ENCODE peak calls at places on chromosome 14, in nine cellular contexts. One of them, this sample, is unnamed.

GRCh38 chr14:81440041-81440440 is 39.9 kb upstream of the STON2 start:
- DNase-seq in astrocyte of the spinal cord: no peak
- DNase-seq in stimulated activated CD4-positive, alpha-beta T cell treated with anti-CD3 and anti-CD28 coated beads, Interleukin-4, amount 100 ng/mL, for 48 hours: no peak
- DNase-seq in OCI-LY7: no peak
- DNase-seq in pons: no peak
- DNase-seq in GM23248: no peak
- DNase-seq in MCF 10A: no peak
- DNase-seq in HTR-8/SVneo: no peak
- DNase-seq in activated CD4-positive, alpha-beta T cell treated with anti-CD3 and anti-CD28 coated beads, Interleukin-2, amount 50 U/mL, for 1 hour: no peak
- DNase-seq in this sample: no peak

GRCh38 chr14:43894534-43894933 is 612.5 kb downstream of the FSCB start:
- DNase-seq in astrocyte of the spinal cord: no peak
- DNase-seq in stimulated activated CD4-positive, alpha-beta T cell treated with anti-CD3 and anti-CD28 coated beads, Interleukin-4, amount 100 ng/mL, for 48 hours: no peak
- DNase-seq in OCI-LY7: peak
- DNase-seq in pons: no peak
- DNase-seq in GM23248: peak
- DNase-seq in MCF 10A: no peak
- DNase-seq in HTR-8/SVneo: no peak
- DNase-seq in activated CD4-positive, alpha-beta T cell treated with anti-CD3 and anti-CD28 coated beads, Interleukin-2, amount 50 U/mL, for 1 hour: no peak
- DNase-seq in this sample: no peak

GRCh38 chr14:72519543-72519942 is 374.4 kb downstream of the DPF3 start:
- DNase-seq in astrocyte of the spinal cord: no peak
- DNase-seq in stimulated activated CD4-positive, alpha-beta T cell treated with anti-CD3 and anti-CD28 coated beads, Interleukin-4, amount 100 ng/mL, for 48 hours: peak
- DNase-seq in OCI-LY7: no peak
- DNase-seq in pons: no peak
- DNase-seq in GM23248: no peak
- DNase-seq in MCF 10A: no peak
- DNase-seq in HTR-8/SVneo: no peak
- DNase-seq in activated CD4-positive, alpha-beta T cell treated with anti-CD3 and anti-CD28 coated beads, Interleukin-2, amount 50 U/mL, for 1 hour: no peak
- DNase-seq in this sample: no peak

GRCh38 chr14:72521045-72521444 is 372.9 kb downstream of the DPF3 start:
- DNase-seq in astrocyte of the spinal cord: no peak
- DNase-seq in stimulated activated CD4-positive, alpha-beta T cell treated with anti-CD3 and anti-CD28 coated beads, Interleukin-4, amount 100 ng/mL, for 48 hours: no peak
- DNase-seq in OCI-LY7: no peak
- DNase-seq in pons: no peak
- DNase-seq in GM23248: no peak
- DNase-seq in MCF 10A: no peak
- DNase-seq in HTR-8/SVneo: no peak
- DNase-seq in activated CD4-positive, alpha-beta T cell treated with anti-CD3 and anti-CD28 coated beads, Interleukin-2, amount 50 U/mL, for 1 hour: no peak
- DNase-seq in this sample: no peak

GRCh38 chr14:90559811-90560492 is 163.1 kb downstream of the CALM1 start:
- DNase-seq in astrocyte of the spinal cord: no peak
- DNase-seq in stimulated activated CD4-positive, alpha-beta T cell treated with anti-CD3 and anti-CD28 coated beads, Interleukin-4, amount 100 ng/mL, for 48 hours: no peak
- DNase-seq in OCI-LY7: no peak
- DNase-seq in pons: no peak
- DNase-seq in GM23248: no peak
- DNase-seq in MCF 10A: no peak
- DNase-seq in HTR-8/SVneo: no peak
- DNase-seq in activated CD4-positive, alpha-beta T cell treated with anti-CD3 and anti-CD28 coated beads, Interleukin-2, amount 50 U/mL, for 1 hour: no peak
- DNase-seq in this sample: no peak

GRCh38 chr14:44820230-44820964 is 141.3 kb downstream of the KLHL28 start:
- DNase-seq in astrocyte of the spinal cord: no peak
- DNase-seq in stimulated activated CD4-positive, alpha-beta T cell treated with anti-CD3 and anti-CD28 coated beads, Interleukin-4, amount 100 ng/mL, for 48 hours: no peak
- DNase-seq in OCI-LY7: no peak
- DNase-seq in pons: no peak
- DNase-seq in GM23248: no peak
- DNase-seq in MCF 10A: no peak
- DNase-seq in HTR-8/SVneo: no peak
- DNase-seq in activated CD4-positive, alpha-beta T cell treated with anti-CD3 and anti-CD28 coated beads, Interleukin-2, amount 50 U/mL, for 1 hour: no peak
- DNase-seq in this sample: no peak

GRCh38 chr14:95362180-95362494 is 42.4 kb upstream of the CLMN start:
- DNase-seq in astrocyte of the spinal cord: no peak
- DNase-seq in stimulated activated CD4-positive, alpha-beta T cell treated with anti-CD3 and anti-CD28 coated beads, Interleukin-4, amount 100 ng/mL, for 48 hours: no peak
- DNase-seq in OCI-LY7: no peak
- DNase-seq in pons: no peak
- DNase-seq in GM23248: no peak
- DNase-seq in MCF 10A: no peak
- DNase-seq in HTR-8/SVneo: no peak
- DNase-seq in activated CD4-positive, alpha-beta T cell treated with anti-CD3 and anti-CD28 coated beads, Interleukin-2, amount 50 U/mL, for 1 hour: no peak
- DNase-seq in this sample: no peak

GRCh38 chr14:61478971-61479473 is 157.6 kb downstream of the PRKCH start:
- DNase-seq in astrocyte of the spinal cord: no peak
- DNase-seq in stimulated activated CD4-positive, alpha-beta T cell treated with anti-CD3 and anti-CD28 coated beads, Interleukin-4, amount 100 ng/mL, for 48 hours: no peak
- DNase-seq in OCI-LY7: peak
- DNase-seq in pons: no peak
- DNase-seq in GM23248: no peak
- DNase-seq in MCF 10A: no peak
- DNase-seq in HTR-8/SVneo: no peak
- DNase-seq in activated CD4-positive, alpha-beta T cell treated with anti-CD3 and anti-CD28 coated beads, Interleukin-2, amount 50 U/mL, for 1 hour: no peak
- DNase-seq in this sample: no peak

GRCh38 chr14:61178226-61179060 is 102.7 kb downstream of the TMEM30B start:
- DNase-seq in astrocyte of the spinal cord: peak
- DNase-seq in stimulated activated CD4-positive, alpha-beta T cell treated with anti-CD3 and anti-CD28 coated beads, Interleukin-4, amount 100 ng/mL, for 48 hours: peak
- DNase-seq in OCI-LY7: no peak
- DNase-seq in pons: no peak
- DNase-seq in GM23248: peak
- DNase-seq in MCF 10A: peak
- DNase-seq in HTR-8/SVneo: peak
- DNase-seq in activated CD4-positive, alpha-beta T cell treated with anti-CD3 and anti-CD28 coated beads, Interleukin-2, amount 50 U/mL, for 1 hour: no peak
- DNase-seq in this sample: no peak

GRCh38 chr14:33363687-33364086 is 425.0 kb downstream of the NPAS3 start:
- DNase-seq in astrocyte of the spinal cord: peak
- DNase-seq in stimulated activated CD4-positive, alpha-beta T cell treated with anti-CD3 and anti-CD28 coated beads, Interleukin-4, amount 100 ng/mL, for 48 hours: no peak
- DNase-seq in OCI-LY7: no peak
- DNase-seq in pons: no peak
- DNase-seq in GM23248: peak
- DNase-seq in MCF 10A: no peak
- DNase-seq in HTR-8/SVneo: no peak
- DNase-seq in activated CD4-positive, alpha-beta T cell treated with anti-CD3 and anti-CD28 coated beads, Interleukin-2, amount 50 U/mL, for 1 hour: no peak
- DNase-seq in this sample: no peak

GRCh38 chr14:83909507-83909906 is 1620.4 kb upstream of the FLRT2 start:
- DNase-seq in astrocyte of the spinal cord: no peak
- DNase-seq in stimulated activated CD4-positive, alpha-beta T cell treated with anti-CD3 and anti-CD28 coated beads, Interleukin-4, amount 100 ng/mL, for 48 hours: no peak
- DNase-seq in OCI-LY7: no peak
- DNase-seq in pons: no peak
- DNase-seq in GM23248: no peak
- DNase-seq in MCF 10A: peak
- DNase-seq in HTR-8/SVneo: no peak
- DNase-seq in activated CD4-positive, alpha-beta T cell treated with anti-CD3 and anti-CD28 coated beads, Interleukin-2, amount 50 U/mL, for 1 hour: no peak
- DNase-seq in this sample: no peak

GRCh38 chr14:29930283-29930682 is 2.6 kb upstream of the PRKD1 start:
- DNase-seq in astrocyte of the spinal cord: peak
- DNase-seq in stimulated activated CD4-positive, alpha-beta T cell treated with anti-CD3 and anti-CD28 coated beads, Interleukin-4, amount 100 ng/mL, for 48 hours: no peak
- DNase-seq in OCI-LY7: no peak
- DNase-seq in pons: no peak
- DNase-seq in GM23248: peak
- DNase-seq in MCF 10A: peak
- DNase-seq in HTR-8/SVneo: peak
- DNase-seq in activated CD4-positive, alpha-beta T cell treated with anti-CD3 and anti-CD28 coated beads, Interleukin-2, amount 50 U/mL, for 1 hour: no peak
- DNase-seq in this sample: no peak

GRCh38 chr14:102731871-102732800 is 45.1 kb upstream of the TRAF3 start:
- DNase-seq in astrocyte of the spinal cord: no peak
- DNase-seq in stimulated activated CD4-positive, alpha-beta T cell treated with anti-CD3 and anti-CD28 coated beads, Interleukin-4, amount 100 ng/mL, for 48 hours: no peak
- DNase-seq in OCI-LY7: no peak
- DNase-seq in pons: no peak
- DNase-seq in GM23248: no peak
- DNase-seq in MCF 10A: no peak
- DNase-seq in HTR-8/SVneo: no peak
- DNase-seq in activated CD4-positive, alpha-beta T cell treated with anti-CD3 and anti-CD28 coated beads, Interleukin-2, amount 50 U/mL, for 1 hour: no peak
- DNase-seq in this sample: no peak

GRCh38 chr14:64195194-64195593 is 99.0 kb downstream of the ESR2 start:
- DNase-seq in astrocyte of the spinal cord: no peak
- DNase-seq in stimulated activated CD4-positive, alpha-beta T cell treated with anti-CD3 and anti-CD28 coated beads, Interleukin-4, amount 100 ng/mL, for 48 hours: no peak
- DNase-seq in OCI-LY7: peak
- DNase-seq in pons: no peak
- DNase-seq in GM23248: no peak
- DNase-seq in MCF 10A: no peak
- DNase-seq in HTR-8/SVneo: no peak
- DNase-seq in activated CD4-positive, alpha-beta T cell treated with anti-CD3 and anti-CD28 coated beads, Interleukin-2, amount 50 U/mL, for 1 hour: no peak
- DNase-seq in this sample: no peak

GRCh38 chr14:61601923-61602732 is 93.2 kb upstream of the HIF1A start:
- DNase-seq in astrocyte of the spinal cord: peak
- DNase-seq in stimulated activated CD4-positive, alpha-beta T cell treated with anti-CD3 and anti-CD28 coated beads, Interleukin-4, amount 100 ng/mL, for 48 hours: no peak
- DNase-seq in OCI-LY7: peak
- DNase-seq in pons: no peak
- DNase-seq in GM23248: no peak
- DNase-seq in MCF 10A: no peak
- DNase-seq in HTR-8/SVneo: no peak
- DNase-seq in activated CD4-positive, alpha-beta T cell treated with anti-CD3 and anti-CD28 coated beads, Interleukin-2, amount 50 U/mL, for 1 hour: no peak
- DNase-seq in this sample: no peak

GRCh38 chr14:100130471-100130870 is 29.0 kb downstream of the DEGS2 start:
- DNase-seq in astrocyte of the spinal cord: no peak
- DNase-seq in stimulated activated CD4-positive, alpha-beta T cell treated with anti-CD3 and anti-CD28 coated beads, Interleukin-4, amount 100 ng/mL, for 48 hours: no peak
- DNase-seq in OCI-LY7: no peak
- DNase-seq in pons: no peak
- DNase-seq in GM23248: no peak
- DNase-seq in MCF 10A: no peak
- DNase-seq in HTR-8/SVneo: no peak
- DNase-seq in activated CD4-positive, alpha-beta T cell treated with anti-CD3 and anti-CD28 coated beads, Interleukin-2, amount 50 U/mL, for 1 hour: no peak
- DNase-seq in this sample: no peak

GRCh38 chr14:36976571-36977023 is 195.8 kb downstream of the SLC25A21 start:
- DNase-seq in astrocyte of the spinal cord: peak
- DNase-seq in stimulated activated CD4-positive, alpha-beta T cell treated with anti-CD3 and anti-CD28 coated beads, Interleukin-4, amount 100 ng/mL, for 48 hours: no peak
- DNase-seq in OCI-LY7: no peak
- DNase-seq in pons: no peak
- DNase-seq in GM23248: peak
- DNase-seq in MCF 10A: peak
- DNase-seq in HTR-8/SVneo: no peak
- DNase-seq in activated CD4-positive, alpha-beta T cell treated with anti-CD3 and anti-CD28 coated beads, Interleukin-2, amount 50 U/mL, for 1 hour: no peak
- DNase-seq in this sample: no peak

GRCh38 chr14:88919502-88919901 is 95.1 kb downstream of the TTC8 start:
- DNase-seq in astrocyte of the spinal cord: no peak
- DNase-seq in stimulated activated CD4-positive, alpha-beta T cell treated with anti-CD3 and anti-CD28 coated beads, Interleukin-4, amount 100 ng/mL, for 48 hours: no peak
- DNase-seq in OCI-LY7: no peak
- DNase-seq in pons: no peak
- DNase-seq in GM23248: peak
- DNase-seq in MCF 10A: peak
- DNase-seq in HTR-8/SVneo: no peak
- DNase-seq in activated CD4-positive, alpha-beta T cell treated with anti-CD3 and anti-CD28 coated beads, Interleukin-2, amount 50 U/mL, for 1 hour: no peak
- DNase-seq in this sample: no peak

GRCh38 chr14:38868415-38869290 is 234.4 kb downstream of the SEC23A start:
- DNase-seq in astrocyte of the spinal cord: no peak
- DNase-seq in stimulated activated CD4-positive, alpha-beta T cell treated with anti-CD3 and anti-CD28 coated beads, Interleukin-4, amount 100 ng/mL, for 48 hours: no peak
- DNase-seq in OCI-LY7: no peak
- DNase-seq in pons: no peak
- DNase-seq in GM23248: no peak
- DNase-seq in MCF 10A: no peak
- DNase-seq in HTR-8/SVneo: no peak
- DNase-seq in activated CD4-positive, alpha-beta T cell treated with anti-CD3 and anti-CD28 coated beads, Interleukin-2, amount 50 U/mL, for 1 hour: no peak
- DNase-seq in this sample: no peak

GRCh38 chr14:89858084-89858483 is 96.4 kb downstream of the EFCAB11 start:
- DNase-seq in astrocyte of the spinal cord: no peak
- DNase-seq in stimulated activated CD4-positive, alpha-beta T cell treated with anti-CD3 and anti-CD28 coated beads, Interleukin-4, amount 100 ng/mL, for 48 hours: no peak
- DNase-seq in OCI-LY7: no peak
- DNase-seq in pons: no peak
- DNase-seq in GM23248: no peak
- DNase-seq in MCF 10A: peak
- DNase-seq in HTR-8/SVneo: no peak
- DNase-seq in activated CD4-positive, alpha-beta T cell treated with anti-CD3 and anti-CD28 coated beads, Interleukin-2, amount 50 U/mL, for 1 hour: no peak
- DNase-seq in this sample: no peak

GRCh38 chr14:100532154-100532915 is 54.9 kb downstream of the BEGAIN start:
- DNase-seq in astrocyte of the spinal cord: no peak
- DNase-seq in stimulated activated CD4-positive, alpha-beta T cell treated with anti-CD3 and anti-CD28 coated beads, Interleukin-4, amount 100 ng/mL, for 48 hours: no peak
- DNase-seq in OCI-LY7: no peak
- DNase-seq in pons: no peak
- DNase-seq in GM23248: no peak
- DNase-seq in MCF 10A: no peak
- DNase-seq in HTR-8/SVneo: no peak
- DNase-seq in activated CD4-positive, alpha-beta T cell treated with anti-CD3 and anti-CD28 coated beads, Interleukin-2, amount 50 U/mL, for 1 hour: no peak
- DNase-seq in this sample: no peak

GRCh38 chr14:103068351-103069073 is 11.2 kb upstream of the CDC42BPB start:
- DNase-seq in astrocyte of the spinal cord: no peak
- DNase-seq in stimulated activated CD4-positive, alpha-beta T cell treated with anti-CD3 and anti-CD28 coated beads, Interleukin-4, amount 100 ng/mL, for 48 hours: no peak
- DNase-seq in OCI-LY7: no peak
- DNase-seq in pons: no peak
- DNase-seq in GM23248: no peak
- DNase-seq in MCF 10A: no peak
- DNase-seq in HTR-8/SVneo: no peak
- DNase-seq in activated CD4-positive, alpha-beta T cell treated with anti-CD3 and anti-CD28 coated beads, Interleukin-2, amount 50 U/mL, for 1 hour: no peak
- DNase-seq in this sample: no peak

GRCh38 chr14:96094656-96095055 is 55.5 kb downstream of the C14orf132 start:
- DNase-seq in astrocyte of the spinal cord: no peak
- DNase-seq in stimulated activated CD4-positive, alpha-beta T cell treated with anti-CD3 and anti-CD28 coated beads, Interleukin-4, amount 100 ng/mL, for 48 hours: no peak
- DNase-seq in OCI-LY7: no peak
- DNase-seq in pons: no peak
- DNase-seq in GM23248: no peak
- DNase-seq in MCF 10A: no peak
- DNase-seq in HTR-8/SVneo: no peak
- DNase-seq in activated CD4-positive, alpha-beta T cell treated with anti-CD3 and anti-CD28 coated beads, Interleukin-2, amount 50 U/mL, for 1 hour: no peak
- DNase-seq in this sample: no peak

GRCh38 chr14:76050797-76051392 is 65.3 kb downstream of the IFT43 start:
- DNase-seq in astrocyte of the spinal cord: peak
- DNase-seq in stimulated activated CD4-positive, alpha-beta T cell treated with anti-CD3 and anti-CD28 coated beads, Interleukin-4, amount 100 ng/mL, for 48 hours: peak
- DNase-seq in OCI-LY7: peak
- DNase-seq in pons: peak
- DNase-seq in GM23248: peak
- DNase-seq in MCF 10A: peak
- DNase-seq in HTR-8/SVneo: peak
- DNase-seq in activated CD4-positive, alpha-beta T cell treated with anti-CD3 and anti-CD28 coated beads, Interleukin-2, amount 50 U/mL, for 1 hour: peak
- DNase-seq in this sample: peak

GRCh38 chr14:56524971-56525677 is 54.5 kb upstream of the TMEM260 start:
- DNase-seq in astrocyte of the spinal cord: no peak
- DNase-seq in stimulated activated CD4-positive, alpha-beta T cell treated with anti-CD3 and anti-CD28 coated beads, Interleukin-4, amount 100 ng/mL, for 48 hours: no peak
- DNase-seq in OCI-LY7: no peak
- DNase-seq in pons: no peak
- DNase-seq in GM23248: no peak
- DNase-seq in MCF 10A: no peak
- DNase-seq in HTR-8/SVneo: no peak
- DNase-seq in activated CD4-positive, alpha-beta T cell treated with anti-CD3 and anti-CD28 coated beads, Interleukin-2, amount 50 U/mL, for 1 hour: no peak
- DNase-seq in this sample: no peak

GRCh38 chr14:104788873-104789663 is 6.5 kb downstream of the AKT1 start:
- DNase-seq in astrocyte of the spinal cord: no peak
- DNase-seq in stimulated activated CD4-positive, alpha-beta T cell treated with anti-CD3 and anti-CD28 coated beads, Interleukin-4, amount 100 ng/mL, for 48 hours: no peak
- DNase-seq in OCI-LY7: no peak
- DNase-seq in pons: no peak
- DNase-seq in GM23248: no peak
- DNase-seq in MCF 10A: no peak
- DNase-seq in HTR-8/SVneo: no peak
- DNase-seq in activated CD4-positive, alpha-beta T cell treated with anti-CD3 and anti-CD28 coated beads, Interleukin-2, amount 50 U/mL, for 1 hour: no peak
- DNase-seq in this sample: no peak

GRCh38 chr14:98580131-98580678 is 691.8 kb downstream of the BCL11B start:
- DNase-seq in astrocyte of the spinal cord: peak
- DNase-seq in stimulated activated CD4-positive, alpha-beta T cell treated with anti-CD3 and anti-CD28 coated beads, Interleukin-4, amount 100 ng/mL, for 48 hours: no peak
- DNase-seq in OCI-LY7: peak
- DNase-seq in pons: no peak
- DNase-seq in GM23248: peak
- DNase-seq in MCF 10A: peak
- DNase-seq in HTR-8/SVneo: no peak
- DNase-seq in activated CD4-positive, alpha-beta T cell treated with anti-CD3 and anti-CD28 coated beads, Interleukin-2, amount 50 U/mL, for 1 hour: peak
- DNase-seq in this sample: no peak

GRCh38 chr14:102805454-102805891 is 28.2 kb downstream of the TRAF3 start:
- DNase-seq in astrocyte of the spinal cord: peak
- DNase-seq in stimulated activated CD4-positive, alpha-beta T cell treated with anti-CD3 and anti-CD28 coated beads, Interleukin-4, amount 100 ng/mL, for 48 hours: peak
- DNase-seq in OCI-LY7: no peak
- DNase-seq in pons: no peak
- DNase-seq in GM23248: peak
- DNase-seq in MCF 10A: peak
- DNase-seq in HTR-8/SVneo: peak
- DNase-seq in activated CD4-positive, alpha-beta T cell treated with anti-CD3 and anti-CD28 coated beads, Interleukin-2, amount 50 U/mL, for 1 hour: peak
- DNase-seq in this sample: peak

GRCh38 chr14:79749051-79749450 is 462.3 kb downstream of the DIO2 start:
- DNase-seq in astrocyte of the spinal cord: no peak
- DNase-seq in stimulated activated CD4-positive, alpha-beta T cell treated with anti-CD3 and anti-CD28 coated beads, Interleukin-4, amount 100 ng/mL, for 48 hours: no peak
- DNase-seq in OCI-LY7: no peak
- DNase-seq in pons: no peak
- DNase-seq in GM23248: no peak
- DNase-seq in MCF 10A: no peak
- DNase-seq in HTR-8/SVneo: no peak
- DNase-seq in activated CD4-positive, alpha-beta T cell treated with anti-CD3 and anti-CD28 coated beads, Interleukin-2, amount 50 U/mL, for 1 hour: no peak
- DNase-seq in this sample: no peak